ENCODE peak calls at places on chromosomes 7 and 10, in nine cellular contexts. Y is tibial artery, L is NCI-H345, R is endothelial cell, V is GM12891, J is renal cortical epithelial cell, U is nephron progenitor cell, I is NCI-H2171 treated with DMSO at 0.1 percent for 48 hours, S is non-pigmented ciliary epithelial cell. M is an unnamed sample.

GRCh38 chr10:121379025-121379424 is 219.2 kb downstream of the FGFR2 start:
- DNase-seq in S (no peak), L (no peak), V (no peak), U (no peak), R (no peak), Y (no peak), I (no peak), J (no peak), M (no peak)

GRCh38 chr7:83842894-83843293 is 194.0 kb upstream of the SEMA3E start:
- DNase-seq in R (no peak), Y (no peak), U (no peak), J (no peak), L (no peak), I (no peak), V (no peak), S (no peak), M (no peak)

GRCh38 chr10:127922675-127923366 is 15.9 kb downstream of the PTPRE start:
- DNase-seq in V (no peak), R (no peak), I (no peak), J (peak), S (peak), L (no peak), Y (peak), U (no peak), M (no peak)

GRCh38 chr10:29446327-29446726 is 157.5 kb downstream of the LYZL1 start:
- DNase-seq in U (no peak), S (no peak), L (no peak), Y (no peak), V (no peak), I (no peak), R (no peak), J (no peak), M (no peak)

GRCh38 chr10:133444342-133445267 is 9.1 kb upstream of the SCART1 start:
- DNase-seq in L (no peak), Y (peak), R (no peak), S (no peak), V (peak), J (no peak), U (no peak), I (no peak), M (no peak)

GRCh38 chr10:44012921-44013320 is 364.2 kb upstream of the ZNF32 start:
- DNase-seq in U (no peak), J (no peak), V (no peak), L (no peak), Y (no peak), S (no peak), I (no peak), R (no peak), M (no peak)

GRCh38 chr10:3126741-3127342 is 45.7 kb downstream of the PITRM1 start:
- DNase-seq in L (peak), I (peak), Y (no peak), S (no peak), J (no peak), U (peak), R (no peak), V (no peak), M (peak)

GRCh38 chr7:126996659-126997058 is 256.1 kb downstream of the GRM8 start:
- DNase-seq in V (no peak), R (no peak), S (no peak), L (no peak), U (no peak), J (no peak), Y (no peak), I (no peak), M (no peak)

GRCh38 chr10:99993994-99994689 is 15.6 kb downstream of the DNMBP start:
- DNase-seq in U (no peak), I (peak), V (peak), L (no peak), Y (peak), S (peak), R (no peak), J (no peak), M (peak)

GRCh38 chr7:85773116-85773783 is 586.4 kb upstream of the SEMA3D start:
- DNase-seq in J (peak), V (no peak), R (no peak), S (peak), Y (no peak), L (no peak), U (no peak), I (no peak), M (no peak)

GRCh38 chr10:84540617-84541288 is 212.4 kb downstream of the CCSER2 start:
- DNase-seq in V (peak), S (no peak), I (peak), Y (no peak), U (peak), L (peak), R (peak), J (no peak), M (peak)

GRCh38 chr7:80884511-80885195 is 34.2 kb downstream of the SEMA3C start:
- DNase-seq in Y (no peak), J (no peak), V (no peak), I (no peak), R (no peak), L (no peak), S (no peak), U (no peak), M (no peak)

GRCh38 chr7:79272066-79272669 is 181.3 kb downstream of the MAGI2 start:
- DNase-seq in R (no peak), S (no peak), I (peak), V (no peak), Y (no peak), L (peak), J (peak), U (no peak), M (peak)

GRCh38 chr7:30352169-30352568 is 67.8 kb downstream of the ZNRF2 start:
- DNase-seq in Y (no peak), J (no peak), U (no peak), L (no peak), R (no peak), I (no peak), V (no peak), S (no peak), M (no peak)

GRCh38 chr10:49512121-49512809 is 26.7 kb downstream of the ERCC6 start:
- DNase-seq in U (peak), L (peak), S (no peak), Y (no peak), V (no peak), J (peak), I (peak), R (no peak), M (peak)

GRCh38 chr7:117995850-117996650 is 122.8 kb upstream of the CTTNBP2 start:
- DNase-seq in R (no peak), L (no peak), S (peak), I (no peak), J (no peak), V (no peak), Y (no peak), U (no peak), M (no peak)

GRCh38 chr7:130878785-130879184 is 144.8 kb upstream of the KLF14 start:
- DNase-seq in R (no peak), U (no peak), V (no peak), I (no peak), J (no peak), Y (no peak), L (no peak), S (no peak), M (no peak)

GRCh38 chr10:128061306-128062300 is 64.6 kb downstream of the MKI67 start:
- DNase-seq in S (no peak), J (no peak), U (no peak), I (no peak), V (no peak), L (no peak), R (no peak), Y (peak), M (no peak)

GRCh38 chr10:96971324-96971723 is 139.2 kb downstream of the LCOR start:
- DNase-seq in Y (no peak), S (no peak), L (no peak), I (no peak), J (no peak), U (no peak), V (no peak), R (no peak), M (no peak)

GRCh38 chr7:140230517-140230861 is 53.7 kb upstream of the KDM7A start:
- DNase-seq in S (no peak), J (no peak), U (peak), R (no peak), I (peak), L (peak), Y (no peak), V (no peak), M (no peak)

GRCh38 chr7:149853157-149853556 is 15.0 kb downstream of the ZNF862 start:
- DNase-seq in S (no peak), R (no peak), V (no peak), I (no peak), L (no peak), J (no peak), Y (no peak), U (no peak), M (no peak)

GRCh38 chr7:77354484-77354883 is 61.7 kb downstream of the GSAP start:
- DNase-seq in I (no peak), V (no peak), Y (no peak), S (no peak), J (no peak), R (no peak), U (no peak), L (no peak), M (no peak)

M was measured in NCI-H1694 treated with DMSO at 0.1 percent for 48 hours.